ENCODE peak calls at places on chromosomes 4 and X, in four cellular contexts. G, O, D and I are unnamed samples.

GRCh38 chr4:154416183-154416543 is 75.4 kb downstream of the DCHS2 start:
- DNase-seq in G (no peak), O (no peak), D (peak; percentile 4), I (no peak)

GRCh38 chr4:52371861-52372260 is 287.2 kb downstream of the USP46 start:
- DNase-seq in G (no peak), O (no peak), D (no peak), I (no peak)

GRCh38 chr4:155539746-155540145 is 126.9 kb upstream of the GUCY1A1 start:
- DNase-seq in G (no peak), O (no peak), D (no peak), I (no peak)

GRCh38 chrX:40773809-40774208 is 38.5 kb upstream of the MED14 start:
- DNase-seq in G (no peak), O (no peak), D (no peak), I (no peak)

GRCh38 chr4:174828845-174829701 is at the start of gene GLRA3:
- DNase-seq in G (no peak), O (no peak), D (peak; percentile 79), I (peak; percentile 36)

GRCh38 chr4:74111990-74112389 is 13.0 kb upstream of the CXCL2 start:
- DNase-seq in G (no peak), O (peak; percentile 70), D (no peak), I (no peak)

GRCh38 chr4:91622925-91623600 is 680.7 kb upstream of the GRID2 start:
- DNase-seq in G (no peak), O (no peak), D (no peak), I (no peak)

GRCh38 chr4:183858011-183858615 is 47.0 kb upstream of the STOX2 start:
- DNase-seq in G (no peak), O (no peak), D (no peak), I (no peak)

GRCh38 chrX:24424948-24425347 is 40.1 kb upstream of the PDK3 start:
- DNase-seq in G (no peak), O (peak; percentile 68), D (no peak), I (no peak)

GRCh38 chr4:107034982-107035710 is 967 bp downstream of the DKK2 start:
- DNase-seq in G (no peak), O (peak; percentile 68), D (peak; percentile 53), I (no peak)

GRCh38 chr4:150283689-150284088 is 205.4 kb downstream of the DCLK2 start:
- DNase-seq in G (no peak), O (no peak), D (peak; percentile 30), I (no peak)

GRCh38 chrX:138847930-138848329 is 136.4 kb upstream of the FGF13 start:
- DNase-seq in G (no peak), O (no peak), D (no peak), I (no peak)

GRCh38 chr4:140150636-140150885 is 3.4 kb downstream of the MAML3 start:
- DNase-seq in G (peak; percentile 92), O (peak; percentile 91), D (no peak), I (peak; percentile 82)

GRCh38 chr4:2817136-2817535 is 24.3 kb downstream of the SH3BP2 start:
- DNase-seq in G (no peak), O (no peak), D (no peak), I (no peak)

GRCh38 chr4:40475609-40476008 is 140.5 kb downstream of the CHRNA9 start:
- DNase-seq in G (no peak), O (no peak), D (no peak), I (no peak)

GRCh38 chrX:54248309-54248708 is 65.3 kb upstream of the FAM120C start:
- DNase-seq in G (no peak), O (no peak), D (no peak), I (no peak)

GRCh38 chr4:101197350-101197749 is 150.0 kb downstream of the PPP3CA start:
- DNase-seq in G (no peak), O (no peak), D (no peak), I (no peak)

GRCh38 chr4:140326395-140326993 is 47.0 kb upstream of the SCOC start:
- DNase-seq in G (no peak), O (no peak), D (peak; percentile 54), I (no peak)

GRCh38 chr4:109433281-109434006 is at the start of gene SEC24B:
- DNase-seq in G (peak; percentile 90), O (peak; percentile 92), D (peak; percentile 93), I (peak; percentile 91)
- TF ChIP-seq POLR2AphosphoS5 in G (peak; percentile 53), O (peak; percentile 52), D (no peak), I (peak; percentile 79)

GRCh38 chrX:84188320-84188834 is 378 bp upstream of the RPS6KA6 start:
- DNase-seq in G (peak; percentile 51), O (peak; percentile 60), D (peak; percentile 82), I (peak; percentile 51)
- H3K27ac ChIP-seq in G (peak overlapping the region; percentile 74), O (no peak overlapping the region), D (no peak overlapping the region), I (peak overlapping the region; percentile 73)

DNA sequence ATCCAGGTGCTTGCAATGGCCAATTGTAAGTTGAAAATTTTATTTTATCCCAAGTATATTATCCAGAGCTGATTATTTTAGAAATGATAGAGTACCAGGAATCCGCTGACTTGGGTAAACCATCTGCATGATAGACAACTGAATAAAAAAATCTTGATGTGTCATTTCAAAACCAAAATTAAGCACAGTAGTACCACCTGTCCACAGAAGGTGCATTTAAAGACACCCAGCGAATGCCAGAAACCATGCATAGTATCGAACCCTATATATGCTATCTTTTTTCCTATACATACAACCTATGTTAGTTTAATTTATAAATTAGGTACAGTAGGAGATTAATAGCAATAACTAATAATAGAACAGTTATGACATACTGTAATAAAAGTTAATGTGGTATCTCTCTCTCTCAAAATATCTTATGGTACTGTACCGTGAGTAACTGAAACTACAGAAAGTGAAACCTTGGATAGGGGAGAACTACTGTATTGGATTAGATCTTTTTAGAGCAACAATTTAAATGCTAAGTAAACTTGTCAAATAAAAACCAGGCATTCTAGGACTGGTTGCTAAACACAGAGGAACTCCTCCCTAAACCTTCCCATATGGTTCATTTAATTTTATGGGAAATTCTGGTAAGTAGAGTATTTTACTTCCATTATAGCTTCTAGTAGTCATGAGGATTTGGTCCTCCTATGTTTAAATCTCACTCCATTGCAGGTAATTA is 6.3 kb downstream of the NEIL3 start:
- DNase-seq in G (no peak), O (no peak), D (no peak), I (no peak)
- H3K4me3 ChIP-seq in G (no peak overlapping the region), O (no peak overlapping the region), D (peak overlapping the region; percentile 12), I (no peak overlapping the region)

DNA sequence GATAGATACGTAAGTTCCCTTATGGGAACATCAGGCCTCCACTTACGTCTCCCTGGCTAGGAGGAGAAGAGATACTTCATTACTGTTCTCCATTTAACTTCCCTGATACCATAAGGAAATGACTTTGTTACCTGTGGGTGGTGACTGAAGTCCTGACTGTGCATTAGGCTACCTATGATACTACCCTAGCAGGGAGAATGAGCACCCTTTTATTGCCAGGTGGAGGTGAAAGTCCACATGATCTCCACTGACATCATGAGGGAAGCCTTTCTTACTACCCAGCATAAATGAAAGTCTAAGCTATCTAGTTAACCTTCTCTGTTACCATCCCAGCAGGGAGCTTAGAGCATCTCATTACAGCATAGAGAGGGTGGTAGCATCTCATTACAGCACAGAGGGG is 24.4 kb upstream of the LAMTOR3 start:
- DNase-seq in G (no peak), O (no peak), D (no peak), I (no peak)
- TF ChIP-seq POLR2AphosphoS5 in G (no peak), O (no peak), D (no peak), I (no peak)

DNA sequence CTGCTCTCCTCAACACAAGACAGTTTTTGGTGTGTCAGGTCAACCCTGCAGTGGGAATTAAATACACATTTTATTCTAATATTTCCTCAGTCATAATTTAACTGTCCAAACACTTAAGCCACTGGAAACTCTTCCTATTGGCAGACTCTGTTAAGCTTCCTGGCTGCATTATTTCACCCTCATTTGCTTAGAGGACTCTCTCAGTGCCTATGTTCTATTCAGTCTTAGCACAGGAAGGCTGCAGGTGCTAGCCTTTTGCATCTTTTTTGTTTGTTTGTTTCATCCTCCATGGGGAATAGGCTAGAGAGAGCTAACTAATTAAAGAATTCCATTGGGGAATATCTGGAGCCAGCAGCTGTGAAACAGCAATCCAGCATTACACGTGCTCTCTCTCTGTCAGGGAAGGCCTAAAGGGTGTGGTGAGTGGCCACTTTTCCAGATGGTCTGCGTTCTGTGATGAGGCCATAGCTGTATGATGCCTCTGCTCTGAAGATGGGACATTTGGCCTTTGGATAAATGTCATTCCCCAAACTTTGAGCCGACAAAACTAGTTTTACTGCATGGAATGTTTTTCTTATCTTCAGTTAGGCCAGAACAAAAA is 633.5 kb downstream of the SPRY1 start:
- DNase-seq in G (no peak), O (no peak), D (no peak), I (no peak)
- H3K27ac ChIP-seq in G (no peak overlapping the region), O (no peak overlapping the region), D (no peak overlapping the region), I (peak overlapping the region; percentile 52)